ENCODE peak calls at places on chromosomes 2 and 18, in eight cellular contexts. F is OCI-LY7, P is choroid plexus epithelial cell, D is Calu3, L is astrocyte of the spinal cord, I is heart right ventricle, Y is omental fat pad, H is right atrium auricular region. A is an unnamed sample.
A peak's percentile ranks its signal among the peaks of the same experiment; 100 is the strongest.

GRCh38 chr18:24052053-24052452 is 37.5 kb downstream of the TTC39C start:
- DNase-seq in F (no peak), P (no peak), D (no peak), L (no peak), I (no peak), Y (no peak), H (no peak), A (no peak)

GRCh38 chr2:80073134-80073561 is 231.4 kb downstream of the LRRTM1 start:
- DNase-seq in F (peak; percentile 58), P (peak; percentile 68), D (peak; percentile 29), L (peak; percentile 51), I (no peak), Y (no peak), H (no peak), A (peak; percentile 49)

GRCh38 chr2:216221806-216222205 is 112.7 kb downstream of the XRCC5 start:
- DNase-seq in F (no peak), P (peak; percentile 48), D (no peak), L (peak; percentile 20), I (no peak), Y (no peak), H (no peak), A (no peak)

GRCh38 chr2:188497736-188498135 is 206.1 kb downstream of the GULP1 start:
- DNase-seq in F (no peak), P (no peak), D (no peak), L (no peak), I (no peak), Y (no peak), H (no peak), A (no peak)

GRCh38 chr18:55179460-55180195 is 220.4 kb upstream of the CCDC68 start:
- DNase-seq in F (no peak), P (peak; percentile 69), D (no peak), L (peak; percentile 25), I (no peak), Y (no peak), H (no peak), A (no peak)

GRCh38 chr2:191351921-191352320 is 106.7 kb downstream of the MYO1B start:
- DNase-seq in F (no peak), P (peak; percentile 41), D (no peak), L (peak; percentile 69), I (no peak), Y (no peak), H (no peak), A (no peak)

GRCh38 chr18:50866765-50867164 is 12.2 kb upstream of the ME2 start:
- DNase-seq in F (peak; percentile 38), P (peak; percentile 63), D (no peak), L (peak; percentile 26), I (no peak), Y (no peak), H (no peak), A (peak; percentile 44)

GRCh38 chr18:74234326-74235171 is 57.2 kb downstream of the CYB5A start:
- DNase-seq in F (no peak), P (peak; percentile 99), D (peak; percentile 62), L (peak; percentile 72), I (no peak), Y (no peak), H (peak; percentile 72), A (no peak)

GRCh38 chr18:23225518-23225917 is 90.2 kb downstream of the CABLES1 start:
- DNase-seq in F (no peak), P (peak; percentile 94), D (no peak), L (peak; percentile 95), I (no peak), Y (no peak), H (no peak), A (no peak)

GRCh38 chr2:224885295-224885694 is 157.0 kb downstream of the DOCK10 start:
- DNase-seq in F (no peak), P (peak; percentile 33), D (no peak), L (peak; percentile 34), I (no peak), Y (no peak), H (no peak), A (no peak)

GRCh38 chr2:224890407-224890806 is 151.9 kb downstream of the DOCK10 start:
- DNase-seq in F (no peak), P (peak; percentile 14), D (no peak), L (no peak), I (no peak), Y (no peak), H (no peak), A (no peak)

GRCh38 chr2:224884188-224884587 is 158.1 kb downstream of the DOCK10 start:
- DNase-seq in F (no peak), P (peak; percentile 79), D (peak; percentile 11), L (peak; percentile 51), I (no peak), Y (no peak), H (no peak), A (no peak)

GRCh38 chr2:224885836-224886547 is 156.3 kb downstream of the DOCK10 start:
- DNase-seq in F (no peak), P (peak; percentile 88), D (no peak), L (peak; percentile 85), I (no peak), Y (no peak), H (no peak), A (no peak)

DNA sequence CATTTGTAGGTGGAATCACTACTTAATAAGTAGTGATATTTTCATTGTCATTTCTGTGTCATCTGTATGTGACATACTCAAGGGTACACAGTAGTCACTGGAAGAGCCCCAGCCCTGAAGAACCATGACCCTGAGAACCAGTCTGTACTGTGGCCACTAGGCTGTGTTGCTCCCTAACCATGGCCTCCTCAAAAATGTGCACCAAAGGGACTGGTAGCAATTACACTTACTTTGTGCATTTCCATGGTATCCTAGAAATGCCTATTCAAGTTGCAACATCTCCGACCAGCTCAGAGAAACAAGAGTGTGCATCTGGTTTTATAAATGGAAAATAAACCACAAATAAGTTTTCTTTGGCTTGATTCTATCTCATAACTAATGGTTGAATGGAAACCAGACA is 155.1 kb downstream of the DOCK10 start:
- DNase-seq in F (no peak), P (peak; percentile 61), D (no peak), L (peak; percentile 78), I (no peak), Y (no peak), H (no peak), A (no peak)
- TF ChIP-seq CTCF in F (peak; percentile 21), P (peak; percentile 37), D (no peak), L (peak; percentile 46), I (no peak), Y (no peak), H (no peak), A (peak; percentile 29)

GRCh38 chr2:120109186-120110061 is 96.5 kb downstream of the EPB41L5 start:
- DNase-seq in F (peak; percentile 68), P (peak; percentile 76), D (no peak), L (peak; percentile 58), I (no peak), Y (no peak), H (no peak), A (peak; percentile 41)

GRCh38 chr2:120108749-120109148 is 95.9 kb downstream of the EPB41L5 start:
- DNase-seq in F (no peak), P (peak; percentile 43), D (no peak), L (peak; percentile 42), I (no peak), Y (no peak), H (no peak), A (no peak)

GRCh38 chr2:120110507-120110906 is 97.6 kb downstream of the EPB41L5 start:
- DNase-seq in F (no peak), P (peak; percentile 49), D (no peak), L (no peak), I (no peak), Y (no peak), H (no peak), A (no peak)

GRCh38 chr2:120111193-120111592 is 98.3 kb downstream of the EPB41L5 start:
- DNase-seq in F (no peak), P (no peak), D (no peak), L (no peak), I (no peak), Y (no peak), H (no peak), A (no peak)

GRCh38 chr2:120110062-120110362 is 97.1 kb downstream of the EPB41L5 start:
- DNase-seq in F (no peak), P (no peak), D (no peak), L (no peak), I (no peak), Y (no peak), H (no peak), A (no peak)
- TF ChIP-seq CTCF in F (peak; percentile 33), P (no peak), D (no peak), L (no peak), I (no peak), Y (no peak), H (no peak), A (no peak)

GRCh38 chr18:79853303-79853992 is 55.7 kb downstream of the KCNG2 start:
- DNase-seq in F (no peak), P (no peak), D (no peak), L (no peak), I (no peak), Y (no peak), H (peak; percentile 50), A (peak; percentile 27)

GRCh38 chr18:79853993-79854364 is 56.2 kb downstream of the KCNG2 start:
- DNase-seq in F (no peak), P (no peak), D (no peak), L (no peak), I (no peak), Y (no peak), H (no peak), A (no peak)

GRCh38 chr18:79851981-79852380 is 54.2 kb downstream of the KCNG2 start:
- DNase-seq in F (no peak), P (no peak), D (no peak), L (no peak), I (no peak), Y (no peak), H (no peak), A (no peak)

GRCh38 chr18:79851489-79851888 is 53.8 kb downstream of the KCNG2 start:
- DNase-seq in F (no peak), P (no peak), D (no peak), L (no peak), I (no peak), Y (no peak), H (no peak), A (no peak)

GRCh38 chr18:79852561-79853302 is 55.0 kb downstream of the KCNG2 start:
- DNase-seq in F (no peak), P (no peak), D (no peak), L (no peak), I (no peak), Y (no peak), H (peak; percentile 36), A (peak; percentile 26)
- TF ChIP-seq CTCF in F (no peak), P (no peak), D (no peak), L (no peak), I (no peak), Y (no peak), H (no peak), A (no peak)

GRCh38 chr18:48711651-48712486 is 173.0 kb downstream of the CTIF start:
- DNase-seq in F (peak; percentile 46), P (peak; percentile 70), D (peak; percentile 27), L (peak; percentile 60), I (peak; percentile 28), Y (no peak), H (peak; percentile 74), A (peak; percentile 74)
- TF ChIP-seq CTCF in F (peak; percentile 67), P (peak; percentile 78), D (peak; percentile 31), L (peak; percentile 68), I (peak; percentile 74), Y (no peak), H (peak; percentile 76), A (peak; percentile 36)

DNA sequence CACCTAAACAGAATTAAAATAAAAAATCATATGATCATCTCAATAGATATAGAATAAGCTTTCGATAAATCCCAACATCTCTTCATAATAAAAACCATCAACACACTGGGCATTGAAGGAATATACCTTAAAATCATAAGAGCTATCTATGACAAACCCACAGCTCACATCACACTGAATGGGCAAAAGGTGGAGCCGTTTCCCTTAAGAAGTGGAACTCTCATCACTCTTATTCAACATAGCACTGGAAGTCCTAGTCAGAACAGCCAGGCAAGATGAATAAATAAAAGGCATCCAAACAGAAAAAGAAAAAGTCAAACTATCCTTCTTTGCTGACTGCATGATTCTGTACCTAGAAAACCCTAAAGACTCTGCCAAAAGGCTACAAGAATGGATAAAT is 510.3 kb downstream of the ZNF804A start:
- DNase-seq in F (no peak), P (no peak), D (no peak), L (no peak), I (no peak), Y (no peak), H (no peak), A (no peak)
- TF ChIP-seq CTCF in F (no peak), P (no peak), D (no peak), L (no peak), I (no peak), Y (no peak), H (no peak), A (no peak)